ENCODE peak calls at places on chromosomes 4 and X, in five cellular contexts. G, Q, M, J and W are unnamed samples. For H3K4me1, the result is how much of the 10 kb centered on the place peaks cover.

GRCh38 chrX:13078739-13079444 is 34.5 kb upstream of the FAM9C start:
- DNase-seq in G (peak), Q (peak), M (no peak), J (peak), W (no peak)

GRCh38 chr4:84582988-84583870 is at the start of gene CDS1:
- DNase-seq in G (peak), Q (no peak), M (peak), J (peak), W (peak)

GRCh38 chr4:32830160-32830559 is 2110.0 kb downstream of the PCDH7 start:
- DNase-seq in G (no peak), Q (no peak), M (no peak), J (no peak), W (no peak)

GRCh38 chr4:136918772-136919171 is 613.5 kb downstream of the PCDH18 start:
- DNase-seq in G (no peak), Q (no peak), M (no peak), J (no peak), W (peak)

GRCh38 chrX:10677490-10677889 is 57.1 kb upstream of the MID1 start:
- DNase-seq in G (no peak), Q (no peak), M (no peak), J (no peak), W (no peak)

GRCh38 chr4:45539142-45539814 is 584.6 kb downstream of the GABRG1 start:
- DNase-seq in G (no peak), Q (no peak), M (no peak), J (no peak), W (no peak)

GRCh38 chr4:8219236-8219635 is 20.1 kb downstream of the SH3TC1 start:
- DNase-seq in G (no peak), Q (no peak), M (no peak), J (no peak), W (no peak)

GRCh38 chrX:151789179-151789800 is 54.7 kb downstream of the CNGA2 start:
- DNase-seq in G (no peak), Q (peak), M (peak), J (peak), W (no peak)

GRCh38 chrX:19875051-19875432 is 12.4 kb downstream of the SH3KBP1 start:
- DNase-seq in G (no peak), Q (peak), M (no peak), J (no peak), W (no peak)

GRCh38 chrX:1387141-1387776 is 4.7 kb downstream of the SLC25A6 start:
- DNase-seq in G (no peak), Q (no peak), M (no peak), J (no peak), W (no peak)

GRCh38 chr4:162931257-162931648 is 235.4 kb downstream of the NAF1 start:
- DNase-seq in G (no peak), Q (no peak), M (no peak), J (no peak), W (no peak)

GRCh38 chrX:63250253-63250868 is 100.8 kb downstream of the SPIN4 start:
- DNase-seq in G (peak), Q (peak), M (peak), J (peak), W (peak)

GRCh38 chrX:63186137-63186536 is 165.0 kb downstream of the SPIN4 start:
- DNase-seq in G (no peak), Q (no peak), M (no peak), J (no peak), W (no peak)

GRCh38 chrX:153970398-153971123 is 1.1 kb downstream of the HCFC1 start:
- DNase-seq in G (peak), Q (peak), M (peak), J (peak), W (peak)

GRCh38 chrX:28177202-28177601 is 196.0 kb upstream of the DCAF8L1 start:
- DNase-seq in G (no peak), Q (no peak), M (peak), J (no peak), W (no peak)

GRCh38 chrX:19063030-19063429 is 59.2 kb downstream of the ADGRG2 start:
- DNase-seq in G (no peak), Q (peak), M (no peak), J (no peak), W (no peak)

GRCh38 chr4:153327247-153327646 is 17.2 kb upstream of the MND1 start:
- DNase-seq in G (no peak), Q (no peak), M (no peak), J (no peak), W (no peak)

GRCh38 chr4:152920768-152921167 is 15.4 kb upstream of the FHDC1 start:
- DNase-seq in G (no peak), Q (peak), M (peak), J (no peak), W (no peak)

GRCh38 chrX:18887177-18887820 is 96.6 kb downstream of the PHKA2 start:
- DNase-seq in G (no peak), Q (no peak), M (no peak), J (peak), W (no peak)

GRCh38 chrX:114267127-114267526 is 316.8 kb upstream of the HTR2C start:
- DNase-seq in G (no peak), Q (no peak), M (no peak), J (no peak), W (no peak)

GRCh38 chr4:13455411-13455810 is 28.7 kb downstream of the RAB28 start:
- DNase-seq in G (no peak), Q (peak), M (no peak), J (no peak), W (no peak)

GRCh38 chr4:8830611-8831200 is 40.9 kb downstream of the HMX1 start:
- DNase-seq in G (no peak), Q (no peak), M (no peak), J (no peak), W (no peak)

GRCh38 chr4:92232566-92232965 is 71.2 kb upstream of the GRID2 start:
- DNase-seq in G (no peak), Q (peak), M (peak), J (no peak), W (no peak)

DNA sequence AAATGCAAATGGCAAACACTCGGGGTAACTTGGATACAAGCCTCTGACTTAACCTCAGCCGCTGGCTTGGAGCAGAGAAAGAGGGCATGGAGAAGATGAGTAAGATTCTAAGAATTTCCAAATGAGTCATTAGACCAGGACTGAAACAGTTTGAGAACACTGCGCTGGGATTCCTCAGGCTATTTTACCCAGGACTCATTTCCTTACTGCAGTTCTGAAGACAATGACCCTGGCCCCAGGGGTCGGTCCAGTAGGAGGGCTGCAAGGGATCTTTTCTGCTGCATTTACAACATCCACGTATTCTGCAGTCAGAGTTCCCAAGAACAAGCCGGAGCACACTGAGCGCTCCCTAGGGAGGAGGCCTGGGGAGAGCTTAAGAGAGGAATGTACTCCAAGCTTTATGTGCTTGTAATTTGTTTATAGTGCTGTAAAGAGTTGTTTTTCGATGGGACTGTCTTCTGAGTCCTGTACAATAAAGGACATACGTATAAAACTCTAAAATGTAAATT is 27.3 kb upstream of the SORBS2 start:
- DNase-seq in G (no peak), Q (peak), M (peak), J (peak), W (peak)
- H3K4me1 ChIP-seq in G (half or more), Q (under half), M (under half), J (under half), W (under half)

DNA sequence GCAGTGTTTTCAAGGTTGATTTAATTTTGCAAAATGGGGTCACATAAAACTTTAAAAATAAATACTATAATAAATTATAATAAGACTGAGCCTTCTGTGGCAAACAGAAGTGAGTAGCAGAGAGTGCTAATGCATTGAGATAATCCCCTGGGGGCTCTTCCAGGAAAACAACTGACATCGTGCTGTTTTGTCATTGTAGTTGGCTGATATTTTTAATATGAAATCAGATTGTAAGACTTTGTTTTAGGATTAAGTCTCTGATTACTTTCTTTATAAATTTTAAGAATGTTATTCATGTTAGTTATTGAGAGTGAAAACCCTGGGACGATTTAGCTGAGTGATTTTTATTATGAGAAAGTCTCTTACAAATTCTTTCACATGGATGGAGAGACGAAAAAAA is 103.1 kb downstream of the AFF1 start:
- DNase-seq in G (no peak), Q (no peak), M (no peak), J (no peak), W (no peak)
- H3K4me1 ChIP-seq in G (half or more), Q (under half), M (under half), J (under half), W (under half)

DNA sequence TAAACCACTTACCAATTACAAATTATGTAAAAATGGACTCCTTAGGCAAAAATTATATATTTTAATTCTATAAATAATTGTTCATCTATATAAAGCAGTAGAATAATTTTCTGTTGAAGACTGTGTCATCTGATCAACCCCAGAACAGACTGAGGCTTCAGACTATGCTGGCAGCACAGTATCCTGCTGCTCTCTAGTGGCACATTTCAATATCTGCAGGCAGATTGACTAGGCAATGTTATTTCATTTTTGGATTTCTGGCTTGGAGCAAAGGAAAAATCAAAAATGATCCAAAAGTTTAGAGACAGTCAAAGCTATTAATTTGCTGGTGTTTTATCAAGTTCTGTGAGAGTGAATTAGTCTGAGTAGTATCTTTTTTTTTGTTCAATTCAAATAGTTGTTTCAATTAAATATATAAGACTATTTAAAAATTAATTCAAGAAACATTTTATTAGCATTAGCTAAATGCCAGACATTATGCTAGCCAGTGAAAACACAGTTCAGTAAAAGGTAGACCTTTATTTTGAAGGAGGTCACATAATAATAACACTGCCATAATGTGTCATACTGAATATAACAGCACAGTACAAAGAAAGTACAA is 21.3 kb upstream of the SULT1E1 start:
- DNase-seq in G (peak), Q (peak), M (peak), J (no peak), W (no peak)
- H3K4me1 ChIP-seq in G (under half), Q (under half), M (under half), J (under half), W (under half)

GRCh38 chr4:184441461-184442392 is 32.6 kb downstream of the IRF2 start:
- DNase-seq in G (no peak), Q (peak), M (no peak), J (peak), W (no peak)

GRCh38 chr4:184444215-184444952 is 30.0 kb downstream of the IRF2 start:
- DNase-seq in G (no peak), Q (peak), M (peak), J (no peak), W (no peak)

GRCh38 chr4:184444953-184445309 is 29.4 kb downstream of the IRF2 start:
- DNase-seq in G (no peak), Q (no peak), M (no peak), J (no peak), W (no peak)

GRCh38 chr4:184440593-184441358 is 33.6 kb downstream of the IRF2 start:
- DNase-seq in G (no peak), Q (no peak), M (no peak), J (no peak), W (no peak)

DNA sequence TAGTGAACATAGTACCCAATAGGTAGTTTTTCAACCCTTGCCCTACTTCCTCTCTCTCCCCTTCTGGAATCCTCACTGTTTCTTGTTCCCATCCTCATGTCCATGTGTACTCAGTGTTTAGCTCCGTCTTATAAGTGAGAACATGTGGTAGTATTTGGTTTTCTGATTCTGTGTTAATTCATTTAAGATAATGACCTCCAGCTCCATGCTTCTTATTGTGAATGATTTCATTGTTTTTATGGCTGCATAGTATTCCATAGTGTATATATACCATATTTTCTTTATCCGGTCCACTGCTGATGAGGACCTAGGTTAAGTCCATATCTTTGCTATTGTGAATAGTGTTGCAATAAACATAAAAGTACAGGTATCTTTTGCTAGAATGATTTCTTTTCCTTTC is 31.0 kb downstream of the IRF2 start:
- DNase-seq in G (no peak), Q (no peak), M (no peak), J (no peak), W (no peak)
- H3K4me1 ChIP-seq in G (under half), Q (under half), M (under half), J (under half), W (under half)

GRCh38 chr4:142405021-142405991 is 440.8 kb downstream of the INPP4B start:
- DNase-seq in G (peak), Q (peak), M (peak), J (peak), W (peak)
- H3K4me1 ChIP-seq in G (under half), Q (under half), M (under half), J (under half), W (half or more)

DNA sequence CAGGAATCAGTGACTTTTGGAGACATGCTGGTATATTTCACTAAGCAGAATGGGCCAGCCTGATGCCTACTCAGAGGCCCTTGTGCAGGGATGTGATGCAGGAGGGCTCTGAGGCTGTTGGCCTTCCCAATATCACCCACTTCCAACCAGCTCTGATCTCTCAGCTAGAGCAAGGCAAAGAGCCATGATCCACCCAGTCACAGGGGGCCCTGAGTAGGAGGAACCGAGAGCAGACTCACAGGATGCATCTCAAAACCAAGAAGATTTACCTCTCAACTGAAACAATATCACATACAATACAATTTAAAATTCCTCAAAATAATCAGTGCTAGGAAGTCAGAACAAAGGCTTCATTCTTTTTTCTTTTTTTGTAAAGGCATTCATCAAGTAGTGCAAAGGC is 13.7 kb downstream of the FRYL start:
- DNase-seq in G (no peak), Q (no peak), M (no peak), J (no peak), W (no peak)
- H3K4me1 ChIP-seq in G (under half), Q (under half), M (under half), J (under half), W (under half)

GRCh38 chr4:3046149-3046548 is 28.2 kb downstream of the HTT-AS start:
- DNase-seq in G (no peak), Q (no peak), M (no peak), J (no peak), W (no peak)

GRCh38 chr4:3046623-3047022 is 27.7 kb downstream of the HTT-AS start:
- DNase-seq in G (no peak), Q (no peak), M (no peak), J (no peak), W (no peak)

GRCh38 chr4:3043272-3044020 is 30.9 kb downstream of the HTT-AS start:
- DNase-seq in G (no peak), Q (no peak), M (no peak), J (no peak), W (no peak)

GRCh38 chr4:3044812-3045499 is 29.4 kb downstream of the HTT-AS start:
- DNase-seq in G (no peak), Q (no peak), M (no peak), J (no peak), W (no peak)

DNA sequence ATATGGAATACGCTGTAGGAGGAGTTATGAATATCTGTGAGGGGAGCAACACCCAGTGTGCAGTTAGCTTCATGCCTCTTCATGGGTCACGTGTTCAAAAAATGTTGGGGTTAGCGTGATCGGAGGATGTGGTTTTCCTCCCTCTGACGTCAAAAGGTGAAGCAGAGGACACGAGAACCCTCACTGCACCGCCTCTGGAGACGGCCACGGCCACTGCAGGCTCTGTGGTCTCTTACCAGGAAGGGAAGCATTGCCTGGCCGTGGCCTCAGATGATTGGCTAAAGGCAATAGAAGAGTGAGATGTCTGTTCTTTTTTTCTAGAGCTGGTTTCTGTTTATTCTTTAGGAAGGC is 28.9 kb downstream of the HTT-AS start:
- DNase-seq in G (no peak), Q (peak), M (peak), J (no peak), W (no peak)
- H3K4me1 ChIP-seq in G (under half), Q (under half), M (under half), J (under half), W (under half)

DNA sequence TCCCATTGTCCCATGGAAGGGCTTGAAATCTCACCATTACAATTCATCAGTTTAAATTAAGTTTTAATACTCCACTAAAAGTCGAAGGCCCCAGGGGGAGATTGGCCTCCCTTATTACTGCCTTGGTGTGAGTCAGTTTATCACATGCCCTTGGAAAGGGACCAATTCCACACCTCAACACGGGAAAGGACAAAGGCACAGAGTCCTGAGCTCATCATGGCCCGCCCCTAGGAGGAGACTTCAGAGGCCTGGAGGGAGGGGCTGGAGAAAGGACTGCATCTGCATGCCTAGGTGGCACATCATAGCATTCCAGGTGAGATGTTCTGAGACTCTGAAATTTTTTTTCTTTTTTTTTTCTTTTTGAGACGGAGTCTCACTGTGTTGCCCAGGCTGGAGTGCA is 2.8 kb upstream of the SEL1L3 start:
- DNase-seq in G (peak), Q (no peak), M (peak), J (no peak), W (peak)
- H3K4me1 ChIP-seq in G (under half), Q (under half), M (under half), J (under half), W (under half)